ENCODE peak calls at places on chromosomes 16 and 17, in six cellular contexts. X, V, L, J, R and N are unnamed samples.

GRCh38 chr17:72942594-72942993 is 149.9 kb downstream of the SLC39A11 start:
- DNase-seq in V (no peak), L (no peak), R (no peak), X (peak), J (no peak), N (no peak)

GRCh38 chr16:23699100-23699499 is 13.9 kb downstream of the ERN2 start:
- DNase-seq in X (no peak), J (peak), R (no peak), V (no peak), L (no peak), N (no peak)

GRCh38 chr16:52469775-52470174 is 77.2 kb downstream of the TOX3 start:
- DNase-seq in R (no peak), J (no peak), X (no peak), L (no peak), V (no peak), N (no peak)

GRCh38 chr16:56231-56927 is 2.8 kb downstream of the SNRNP25 start:
- DNase-seq in V (no peak), R (no peak), J (no peak), L (no peak), X (no peak), N (no peak)

GRCh38 chr16:35733278-35733965 is 2274.0 kb downstream of the TP53TG3F start:
- DNase-seq in J (no peak), L (no peak), R (no peak), V (no peak), X (no peak), N (no peak)

GRCh38 chr17:46983782-46984181 is 4.7 kb upstream of the RPRML start:
- DNase-seq in J (no peak), R (no peak), L (no peak), V (no peak), X (no peak), N (no peak)

GRCh38 chr16:51161440-51162195 is 10.5 kb upstream of the SALL1 start:
- DNase-seq in R (no peak), L (no peak), X (no peak), V (no peak), J (no peak), N (no peak)

GRCh38 chr17:39225974-39226683 is 384 bp upstream of the STAC2 start:
- DNase-seq in R (no peak), X (peak), J (peak), V (peak), L (peak), N (no peak)

GRCh38 chr17:50219939-50220465 is 18.6 kb upstream of the COL1A1 start:
- DNase-seq in V (no peak), L (peak), X (no peak), J (no peak), R (no peak), N (no peak)